ENCODE peak calls at places on chromosomes 2 and 18, in seven cellular contexts. R is breast epithelium; J is mesothelial cell of epicardium; O is Peyer's patch; A is amygdala; I is SHP77 treated with DMSO at 0.1 percent for 48 hours; B is activated effector memory CD4-positive, alpha-beta T cell treated with Interleukin-2 at 50 U/mL for 16 hours. F is an unnamed sample.

GRCh38 chr18:76357174-76357573 is 137.9 kb downstream of the ZNF516 start:
- DNase-seq in R (no peak), J (no peak), O (no peak), A (no peak), I (no peak), B (no peak), F (no peak)

GRCh38 chr2:68434981-68435380 is 32.1 kb downstream of the FBXO48 start:
- DNase-seq in R (no peak), J (no peak), O (no peak), A (no peak), I (no peak), B (no peak), F (no peak)

GRCh38 chr2:101788565-101788964 is 91.1 kb downstream of the MAP4K4 start:
- DNase-seq in R (no peak), J (no peak), O (no peak), A (no peak), I (no peak), B (no peak), F (no peak)

GRCh38 chr18:68316636-68317035 is 398.3 kb downstream of the TMX3 start:
- DNase-seq in R (no peak), J (no peak), O (no peak), A (no peak), I (peak), B (no peak), F (no peak)

GRCh38 chr2:69012310-69013122 is 463 bp upstream of the ANTXR1 start:
- DNase-seq in R (no peak), J (peak), O (peak), A (peak), I (peak), B (peak), F (no peak)

GRCh38 chr2:134433469-134433868 is 179.6 kb downstream of the MGAT5 start:
- DNase-seq in R (no peak), J (no peak), O (no peak), A (no peak), I (no peak), B (no peak), F (no peak)

GRCh38 chr2:239371726-239372686 is 28.8 kb downstream of the HDAC4 start:
- DNase-seq in R (peak), J (no peak), O (peak), A (no peak), I (no peak), B (no peak), F (no peak)

GRCh38 chr2:191892391-191892790 is 45.5 kb upstream of the CAVIN2 start:
- DNase-seq in R (no peak), J (no peak), O (no peak), A (no peak), I (no peak), B (no peak), F (no peak)

GRCh38 chr18:76658627-76659026 is 163.6 kb upstream of the ZNF516 start:
- DNase-seq in R (no peak), J (no peak), O (no peak), A (no peak), I (no peak), B (no peak), F (no peak)

GRCh38 chr2:2324119-2324518 is 7.0 kb downstream of the MYT1L start:
- DNase-seq in R (no peak), J (no peak), O (no peak), A (no peak), I (peak), B (no peak), F (no peak)

GRCh38 chr2:72116081-72116533 is 31.6 kb downstream of the CYP26B1 start:
- DNase-seq in R (no peak), J (no peak), O (no peak), A (no peak), I (no peak), B (no peak), F (no peak)

GRCh38 chr18:49024808-49025361 is 74.1 kb upstream of the SMAD7 start:
- DNase-seq in R (no peak), J (no peak), O (no peak), A (no peak), I (no peak), B (no peak), F (no peak)

GRCh38 chr2:30752811-30753210 is 54.4 kb downstream of the CAPN13 start:
- DNase-seq in R (no peak), J (no peak), O (no peak), A (no peak), I (no peak), B (no peak), F (no peak)

GRCh38 chr2:160257015-160257741 is 57.1 kb upstream of the ITGB6 start:
- DNase-seq in R (no peak), J (no peak), O (no peak), A (no peak), I (no peak), B (no peak), F (no peak)

GRCh38 chr2:162297925-162298552 is 20.4 kb downstream of the IFIH1 start:
- DNase-seq in R (no peak), J (no peak), O (peak), A (no peak), I (peak), B (no peak), F (no peak)

GRCh38 chr18:13895505-13896033 is 19.8 kb downstream of the MC2R start:
- DNase-seq in R (no peak), J (no peak), O (no peak), A (no peak), I (no peak), B (no peak), F (no peak)

GRCh38 chr2:62203459-62203858 is 7.5 kb downstream of the B3GNT2 start:
- DNase-seq in R (no peak), J (no peak), O (no peak), A (no peak), I (no peak), B (no peak), F (no peak)

GRCh38 chr2:183078163-183078466 is 432 bp upstream of the DUSP19 start:
- DNase-seq in R (no peak), J (no peak), O (no peak), A (peak), I (no peak), B (no peak), F (no peak)

GRCh38 chr2:31129835-31130561 is 8.2 kb downstream of the GALNT14 start:
- DNase-seq in R (no peak), J (no peak), O (no peak), A (no peak), I (no peak), B (no peak), F (peak)

GRCh38 chr2:107772380-107772779 is 54.3 kb upstream of the RGPD4 start:
- DNase-seq in R (no peak), J (no peak), O (no peak), A (no peak), I (no peak), B (no peak), F (no peak)

GRCh38 chr2:203732072-203732952 is 25.9 kb downstream of the CD28 start:
- DNase-seq in R (no peak), J (no peak), O (no peak), A (no peak), I (peak), B (no peak), F (no peak)

GRCh38 chr2:19801367-19802087 is 100.3 kb downstream of the TTC32 start:
- DNase-seq in R (peak), J (no peak), O (peak), A (no peak), I (peak), B (no peak), F (no peak)

GRCh38 chr2:22579341-22579740 is 805.6 kb upstream of the KLHL29 start:
- DNase-seq in R (no peak), J (no peak), O (no peak), A (no peak), I (no peak), B (no peak), F (no peak)

GRCh38 chr18:46222710-46223360 is 118.7 kb downstream of the HAUS1 start:
- DNase-seq in R (no peak), J (no peak), O (no peak), A (no peak), I (no peak), B (no peak), F (no peak)

GRCh38 chr18:51881394-51881793 is 458.6 kb upstream of the DCC start:
- DNase-seq in R (no peak), J (no peak), O (no peak), A (no peak), I (no peak), B (no peak), F (no peak)

GRCh38 chr2:221568299-221568698 is 3.8 kb downstream of the EPHA4 start:
- DNase-seq in R (no peak), J (no peak), O (no peak), A (no peak), I (no peak), B (no peak), F (no peak)

GRCh38 chr2:127575185-127575765 is 39.8 kb downstream of the MYO7B start:
- DNase-seq in R (no peak), J (no peak), O (peak), A (no peak), I (no peak), B (no peak), F (no peak)

GRCh38 chr2:66559672-66560071 is 124.7 kb downstream of the MEIS1 start:
- DNase-seq in R (no peak), J (no peak), O (no peak), A (no peak), I (no peak), B (no peak), F (no peak)

GRCh38 chr2:69272803-69273471 is 114.1 kb downstream of the GFPT1 start:
- DNase-seq in R (no peak), J (no peak), O (no peak), A (no peak), I (no peak), B (no peak), F (no peak)

GRCh38 chr2:236177967-236178909 is 10.1 kb upstream of the GBX2 start:
- DNase-seq in R (no peak), J (peak), O (peak), A (peak), I (no peak), B (no peak), F (no peak)

GRCh38 chr2:239291505-239292350 is 109.1 kb downstream of the HDAC4 start:
- DNase-seq in R (peak), J (no peak), O (peak), A (peak), I (no peak), B (no peak), F (no peak)

GRCh38 chr18:1930291-1931270 is 640.7 kb downstream of the METTL4 start:
- DNase-seq in R (no peak), J (no peak), O (no peak), A (no peak), I (no peak), B (no peak), F (no peak)

GRCh38 chr2:121617042-121617599 is 32.1 kb downstream of the CLASP1 start:
- DNase-seq in R (no peak), J (no peak), O (no peak), A (no peak), I (no peak), B (no peak), F (no peak)

F was measured in NCI-H187 treated with DMSO at 0.1 percent for 48 hours.